ENCODE peak calls at places on chromosomes 1 and 21, in five cellular contexts. One of them, this sample, is unnamed.

GRCh38 chr1:212612251-212612961 is 3.8 kb downstream of the ATF3 start:
- DNase-seq in activated naive CD8-positive, alpha-beta T cell treated with anti-CD3 and anti-CD28 coated beads, Interleukin-2, amount 50 U/mL, for 24 hours: no peak
- DNase-seq in HuH-7.5: no peak
- DNase-seq in stimulated activated CD4-positive, alpha-beta T cell treated with anti-CD3 and anti-CD28 coated beads, Interleukin-2, amount 100 ng/mL, for 24 hours: no peak
- DNase-seq in astrocyte of the hippocampus: peak; percentile 40
- DNase-seq in this sample: no peak

GRCh38 chr1:30320581-30320890 is 402.8 kb downstream of the MATN1 start:
- DNase-seq in activated naive CD8-positive, alpha-beta T cell treated with anti-CD3 and anti-CD28 coated beads, Interleukin-2, amount 50 U/mL, for 24 hours: no peak
- DNase-seq in HuH-7.5: no peak
- DNase-seq in stimulated activated CD4-positive, alpha-beta T cell treated with anti-CD3 and anti-CD28 coated beads, Interleukin-2, amount 100 ng/mL, for 24 hours: no peak
- DNase-seq in astrocyte of the hippocampus: no peak
- DNase-seq in this sample: no peak

GRCh38 chr1:174877208-174877673 is 122.5 kb upstream of the CACYBP start:
- DNase-seq in activated naive CD8-positive, alpha-beta T cell treated with anti-CD3 and anti-CD28 coated beads, Interleukin-2, amount 50 U/mL, for 24 hours: no peak
- DNase-seq in HuH-7.5: no peak
- DNase-seq in stimulated activated CD4-positive, alpha-beta T cell treated with anti-CD3 and anti-CD28 coated beads, Interleukin-2, amount 100 ng/mL, for 24 hours: no peak
- DNase-seq in astrocyte of the hippocampus: no peak
- DNase-seq in this sample: peak; percentile 62

GRCh38 chr1:15420853-15421465 is 11.3 kb downstream of the EFHD2 start:
- DNase-seq in activated naive CD8-positive, alpha-beta T cell treated with anti-CD3 and anti-CD28 coated beads, Interleukin-2, amount 50 U/mL, for 24 hours: no peak
- DNase-seq in HuH-7.5: no peak
- DNase-seq in stimulated activated CD4-positive, alpha-beta T cell treated with anti-CD3 and anti-CD28 coated beads, Interleukin-2, amount 100 ng/mL, for 24 hours: no peak
- DNase-seq in astrocyte of the hippocampus: no peak
- DNase-seq in this sample: no peak

GRCh38 chr1:207318072-207318619 is 3.3 kb upstream of the CD55 start:
- DNase-seq in activated naive CD8-positive, alpha-beta T cell treated with anti-CD3 and anti-CD28 coated beads, Interleukin-2, amount 50 U/mL, for 24 hours: no peak
- DNase-seq in HuH-7.5: no peak
- DNase-seq in stimulated activated CD4-positive, alpha-beta T cell treated with anti-CD3 and anti-CD28 coated beads, Interleukin-2, amount 100 ng/mL, for 24 hours: no peak
- DNase-seq in astrocyte of the hippocampus: no peak
- DNase-seq in this sample: peak; percentile 41

GRCh38 chr1:75731881-75732280 is 7.4 kb downstream of the ACADM start:
- DNase-seq in activated naive CD8-positive, alpha-beta T cell treated with anti-CD3 and anti-CD28 coated beads, Interleukin-2, amount 50 U/mL, for 24 hours: no peak
- DNase-seq in HuH-7.5: no peak
- DNase-seq in stimulated activated CD4-positive, alpha-beta T cell treated with anti-CD3 and anti-CD28 coated beads, Interleukin-2, amount 100 ng/mL, for 24 hours: no peak
- DNase-seq in astrocyte of the hippocampus: no peak
- DNase-seq in this sample: no peak

GRCh38 chr1:83689900-83690868 is 308.7 kb downstream of the TTLL7 start:
- DNase-seq in activated naive CD8-positive, alpha-beta T cell treated with anti-CD3 and anti-CD28 coated beads, Interleukin-2, amount 50 U/mL, for 24 hours: no peak
- DNase-seq in HuH-7.5: no peak
- DNase-seq in stimulated activated CD4-positive, alpha-beta T cell treated with anti-CD3 and anti-CD28 coated beads, Interleukin-2, amount 100 ng/mL, for 24 hours: no peak
- DNase-seq in astrocyte of the hippocampus: peak; percentile 89
- DNase-seq in this sample: no peak

GRCh38 chr1:78716186-78716585 is 66.6 kb downstream of the IFI44 start:
- DNase-seq in activated naive CD8-positive, alpha-beta T cell treated with anti-CD3 and anti-CD28 coated beads, Interleukin-2, amount 50 U/mL, for 24 hours: no peak
- DNase-seq in HuH-7.5: no peak
- DNase-seq in stimulated activated CD4-positive, alpha-beta T cell treated with anti-CD3 and anti-CD28 coated beads, Interleukin-2, amount 100 ng/mL, for 24 hours: no peak
- DNase-seq in astrocyte of the hippocampus: peak; percentile 39
- DNase-seq in this sample: no peak

GRCh38 chr1:220962031-220962751 is 82.9 kb downstream of the HLX start:
- DNase-seq in activated naive CD8-positive, alpha-beta T cell treated with anti-CD3 and anti-CD28 coated beads, Interleukin-2, amount 50 U/mL, for 24 hours: no peak
- DNase-seq in HuH-7.5: no peak
- DNase-seq in stimulated activated CD4-positive, alpha-beta T cell treated with anti-CD3 and anti-CD28 coated beads, Interleukin-2, amount 100 ng/mL, for 24 hours: no peak
- DNase-seq in astrocyte of the hippocampus: peak; percentile 19
- DNase-seq in this sample: no peak

GRCh38 chr1:173479649-173480048 is 2.5 kb downstream of the PRDX6 start:
- DNase-seq in activated naive CD8-positive, alpha-beta T cell treated with anti-CD3 and anti-CD28 coated beads, Interleukin-2, amount 50 U/mL, for 24 hours: no peak
- DNase-seq in HuH-7.5: no peak
- DNase-seq in stimulated activated CD4-positive, alpha-beta T cell treated with anti-CD3 and anti-CD28 coated beads, Interleukin-2, amount 100 ng/mL, for 24 hours: no peak
- DNase-seq in astrocyte of the hippocampus: peak; percentile 26
- DNase-seq in this sample: no peak

GRCh38 chr1:31991202-31991601 is 22.5 kb upstream of the KHDRBS1 start:
- DNase-seq in activated naive CD8-positive, alpha-beta T cell treated with anti-CD3 and anti-CD28 coated beads, Interleukin-2, amount 50 U/mL, for 24 hours: no peak
- DNase-seq in HuH-7.5: no peak
- DNase-seq in stimulated activated CD4-positive, alpha-beta T cell treated with anti-CD3 and anti-CD28 coated beads, Interleukin-2, amount 100 ng/mL, for 24 hours: no peak
- DNase-seq in astrocyte of the hippocampus: no peak
- DNase-seq in this sample: no peak

GRCh38 chr1:164515932-164516331 is 43.1 kb upstream of the PBX1 start:
- DNase-seq in activated naive CD8-positive, alpha-beta T cell treated with anti-CD3 and anti-CD28 coated beads, Interleukin-2, amount 50 U/mL, for 24 hours: no peak
- DNase-seq in HuH-7.5: no peak
- DNase-seq in stimulated activated CD4-positive, alpha-beta T cell treated with anti-CD3 and anti-CD28 coated beads, Interleukin-2, amount 100 ng/mL, for 24 hours: no peak
- DNase-seq in astrocyte of the hippocampus: no peak
- DNase-seq in this sample: no peak

GRCh38 chr1:156704930-156705320 is 458 bp downstream of the CRABP2 start:
- DNase-seq in activated naive CD8-positive, alpha-beta T cell treated with anti-CD3 and anti-CD28 coated beads, Interleukin-2, amount 50 U/mL, for 24 hours: peak; percentile 64
- DNase-seq in HuH-7.5: no peak
- DNase-seq in stimulated activated CD4-positive, alpha-beta T cell treated with anti-CD3 and anti-CD28 coated beads, Interleukin-2, amount 100 ng/mL, for 24 hours: peak; percentile 58
- DNase-seq in astrocyte of the hippocampus: peak; percentile 85
- DNase-seq in this sample: no peak

GRCh38 chr1:244995602-244996400 is 131.5 kb upstream of the HNRNPU start:
- DNase-seq in activated naive CD8-positive, alpha-beta T cell treated with anti-CD3 and anti-CD28 coated beads, Interleukin-2, amount 50 U/mL, for 24 hours: no peak
- DNase-seq in HuH-7.5: no peak
- DNase-seq in stimulated activated CD4-positive, alpha-beta T cell treated with anti-CD3 and anti-CD28 coated beads, Interleukin-2, amount 100 ng/mL, for 24 hours: no peak
- DNase-seq in astrocyte of the hippocampus: no peak
- DNase-seq in this sample: no peak

GRCh38 chr1:64139877-64140276 is 63.5 kb upstream of the UBE2U start:
- DNase-seq in activated naive CD8-positive, alpha-beta T cell treated with anti-CD3 and anti-CD28 coated beads, Interleukin-2, amount 50 U/mL, for 24 hours: no peak
- DNase-seq in HuH-7.5: no peak
- DNase-seq in stimulated activated CD4-positive, alpha-beta T cell treated with anti-CD3 and anti-CD28 coated beads, Interleukin-2, amount 100 ng/mL, for 24 hours: no peak
- DNase-seq in astrocyte of the hippocampus: no peak
- DNase-seq in this sample: no peak

GRCh38 chr1:43552813-43553212 is 22.1 kb downstream of the PTPRF start:
- DNase-seq in activated naive CD8-positive, alpha-beta T cell treated with anti-CD3 and anti-CD28 coated beads, Interleukin-2, amount 50 U/mL, for 24 hours: no peak
- DNase-seq in HuH-7.5: no peak
- DNase-seq in stimulated activated CD4-positive, alpha-beta T cell treated with anti-CD3 and anti-CD28 coated beads, Interleukin-2, amount 100 ng/mL, for 24 hours: no peak
- DNase-seq in astrocyte of the hippocampus: peak; percentile 74
- DNase-seq in this sample: no peak

GRCh38 chr1:5993553-5994510 is 1.6 kb upstream of the NPHP4 start:
- DNase-seq in activated naive CD8-positive, alpha-beta T cell treated with anti-CD3 and anti-CD28 coated beads, Interleukin-2, amount 50 U/mL, for 24 hours: peak; percentile 58
- DNase-seq in HuH-7.5: no peak
- DNase-seq in stimulated activated CD4-positive, alpha-beta T cell treated with anti-CD3 and anti-CD28 coated beads, Interleukin-2, amount 100 ng/mL, for 24 hours: peak; percentile 51
- DNase-seq in astrocyte of the hippocampus: no peak
- DNase-seq in this sample: peak; percentile 90

GRCh38 chr1:35288761-35289160 is 20.3 kb downstream of the ZMYM4 start:
- DNase-seq in activated naive CD8-positive, alpha-beta T cell treated with anti-CD3 and anti-CD28 coated beads, Interleukin-2, amount 50 U/mL, for 24 hours: no peak
- DNase-seq in HuH-7.5: no peak
- DNase-seq in stimulated activated CD4-positive, alpha-beta T cell treated with anti-CD3 and anti-CD28 coated beads, Interleukin-2, amount 100 ng/mL, for 24 hours: no peak
- DNase-seq in astrocyte of the hippocampus: peak; percentile 68
- DNase-seq in this sample: no peak

GRCh38 chr1:248839168-248839555 is 1.1 kb downstream of the ZNF672 start:
- DNase-seq in activated naive CD8-positive, alpha-beta T cell treated with anti-CD3 and anti-CD28 coated beads, Interleukin-2, amount 50 U/mL, for 24 hours: no peak
- DNase-seq in HuH-7.5: no peak
- DNase-seq in stimulated activated CD4-positive, alpha-beta T cell treated with anti-CD3 and anti-CD28 coated beads, Interleukin-2, amount 100 ng/mL, for 24 hours: no peak
- DNase-seq in astrocyte of the hippocampus: no peak
- DNase-seq in this sample: no peak

GRCh38 chr1:98706173-98706848 is 44.8 kb downstream of the SNX7 start:
- DNase-seq in activated naive CD8-positive, alpha-beta T cell treated with anti-CD3 and anti-CD28 coated beads, Interleukin-2, amount 50 U/mL, for 24 hours: no peak
- DNase-seq in HuH-7.5: no peak
- DNase-seq in stimulated activated CD4-positive, alpha-beta T cell treated with anti-CD3 and anti-CD28 coated beads, Interleukin-2, amount 100 ng/mL, for 24 hours: no peak
- DNase-seq in astrocyte of the hippocampus: no peak
- DNase-seq in this sample: no peak

GRCh38 chr1:95578462-95578861 is 344.5 kb downstream of the RWDD3 start:
- DNase-seq in activated naive CD8-positive, alpha-beta T cell treated with anti-CD3 and anti-CD28 coated beads, Interleukin-2, amount 50 U/mL, for 24 hours: no peak
- DNase-seq in HuH-7.5: no peak
- DNase-seq in stimulated activated CD4-positive, alpha-beta T cell treated with anti-CD3 and anti-CD28 coated beads, Interleukin-2, amount 100 ng/mL, for 24 hours: no peak
- DNase-seq in astrocyte of the hippocampus: no peak
- DNase-seq in this sample: no peak

GRCh38 chr1:160708118-160708517 is 3.5 kb downstream of the CD48 start:
- DNase-seq in activated naive CD8-positive, alpha-beta T cell treated with anti-CD3 and anti-CD28 coated beads, Interleukin-2, amount 50 U/mL, for 24 hours: no peak
- DNase-seq in HuH-7.5: no peak
- DNase-seq in stimulated activated CD4-positive, alpha-beta T cell treated with anti-CD3 and anti-CD28 coated beads, Interleukin-2, amount 100 ng/mL, for 24 hours: no peak
- DNase-seq in astrocyte of the hippocampus: no peak
- DNase-seq in this sample: no peak

GRCh38 chr1:183365093-183365492 is 53.1 kb downstream of the NMNAT2 start:
- DNase-seq in activated naive CD8-positive, alpha-beta T cell treated with anti-CD3 and anti-CD28 coated beads, Interleukin-2, amount 50 U/mL, for 24 hours: no peak
- DNase-seq in HuH-7.5: no peak
- DNase-seq in stimulated activated CD4-positive, alpha-beta T cell treated with anti-CD3 and anti-CD28 coated beads, Interleukin-2, amount 100 ng/mL, for 24 hours: no peak
- DNase-seq in astrocyte of the hippocampus: peak; percentile 56
- DNase-seq in this sample: no peak

GRCh38 chr1:195981448-195982139 is 626.6 kb downstream of the KCNT2 start:
- DNase-seq in activated naive CD8-positive, alpha-beta T cell treated with anti-CD3 and anti-CD28 coated beads, Interleukin-2, amount 50 U/mL, for 24 hours: no peak
- DNase-seq in HuH-7.5: no peak
- DNase-seq in stimulated activated CD4-positive, alpha-beta T cell treated with anti-CD3 and anti-CD28 coated beads, Interleukin-2, amount 100 ng/mL, for 24 hours: no peak
- DNase-seq in astrocyte of the hippocampus: peak; percentile 40
- DNase-seq in this sample: no peak

GRCh38 chr1:26959722-26960624 is at the start of gene KDF1:
- DNase-seq in activated naive CD8-positive, alpha-beta T cell treated with anti-CD3 and anti-CD28 coated beads, Interleukin-2, amount 50 U/mL, for 24 hours: peak; percentile 19
- DNase-seq in HuH-7.5: no peak
- DNase-seq in stimulated activated CD4-positive, alpha-beta T cell treated with anti-CD3 and anti-CD28 coated beads, Interleukin-2, amount 100 ng/mL, for 24 hours: peak; percentile 37
- DNase-seq in astrocyte of the hippocampus: no peak
- DNase-seq in this sample: peak; percentile 85

GRCh38 chr1:234985531-234986294 is 142.9 kb downstream of the TOMM20 start:
- DNase-seq in activated naive CD8-positive, alpha-beta T cell treated with anti-CD3 and anti-CD28 coated beads, Interleukin-2, amount 50 U/mL, for 24 hours: no peak
- DNase-seq in HuH-7.5: no peak
- DNase-seq in stimulated activated CD4-positive, alpha-beta T cell treated with anti-CD3 and anti-CD28 coated beads, Interleukin-2, amount 100 ng/mL, for 24 hours: no peak
- DNase-seq in astrocyte of the hippocampus: no peak
- DNase-seq in this sample: no peak

GRCh38 chr1:108955881-108956280 is 7.4 kb downstream of the CLCC1 start:
- DNase-seq in activated naive CD8-positive, alpha-beta T cell treated with anti-CD3 and anti-CD28 coated beads, Interleukin-2, amount 50 U/mL, for 24 hours: no peak
- DNase-seq in HuH-7.5: no peak
- DNase-seq in stimulated activated CD4-positive, alpha-beta T cell treated with anti-CD3 and anti-CD28 coated beads, Interleukin-2, amount 100 ng/mL, for 24 hours: no peak
- DNase-seq in astrocyte of the hippocampus: no peak
- DNase-seq in this sample: no peak

GRCh38 chr1:50980505-50980904 is 10.5 kb downstream of the CDKN2C start:
- DNase-seq in activated naive CD8-positive, alpha-beta T cell treated with anti-CD3 and anti-CD28 coated beads, Interleukin-2, amount 50 U/mL, for 24 hours: no peak
- DNase-seq in HuH-7.5: no peak
- DNase-seq in stimulated activated CD4-positive, alpha-beta T cell treated with anti-CD3 and anti-CD28 coated beads, Interleukin-2, amount 100 ng/mL, for 24 hours: no peak
- DNase-seq in astrocyte of the hippocampus: no peak
- DNase-seq in this sample: no peak

GRCh38 chr1:112429749-112430148 is 33.7 kb downstream of the CTTNBP2NL start:
- DNase-seq in activated naive CD8-positive, alpha-beta T cell treated with anti-CD3 and anti-CD28 coated beads, Interleukin-2, amount 50 U/mL, for 24 hours: no peak
- DNase-seq in HuH-7.5: no peak
- DNase-seq in stimulated activated CD4-positive, alpha-beta T cell treated with anti-CD3 and anti-CD28 coated beads, Interleukin-2, amount 100 ng/mL, for 24 hours: no peak
- DNase-seq in astrocyte of the hippocampus: no peak
- DNase-seq in this sample: no peak

GRCh38 chr21:16086936-16087335 is 357.2 kb downstream of the USP25 start:
- DNase-seq in activated naive CD8-positive, alpha-beta T cell treated with anti-CD3 and anti-CD28 coated beads, Interleukin-2, amount 50 U/mL, for 24 hours: no peak
- DNase-seq in HuH-7.5: no peak
- DNase-seq in stimulated activated CD4-positive, alpha-beta T cell treated with anti-CD3 and anti-CD28 coated beads, Interleukin-2, amount 100 ng/mL, for 24 hours: no peak
- DNase-seq in astrocyte of the hippocampus: no peak
- DNase-seq in this sample: no peak

GRCh38 chr21:29245104-29245643 is 53.5 kb upstream of the BACH1 start:
- DNase-seq in activated naive CD8-positive, alpha-beta T cell treated with anti-CD3 and anti-CD28 coated beads, Interleukin-2, amount 50 U/mL, for 24 hours: peak; percentile 14
- DNase-seq in HuH-7.5: no peak
- DNase-seq in stimulated activated CD4-positive, alpha-beta T cell treated with anti-CD3 and anti-CD28 coated beads, Interleukin-2, amount 100 ng/mL, for 24 hours: no peak
- DNase-seq in astrocyte of the hippocampus: no peak
- DNase-seq in this sample: no peak

GRCh38 chr1:201970334-201971159 is 11.9 kb upstream of the RNPEP start:
- DNase-seq in activated naive CD8-positive, alpha-beta T cell treated with anti-CD3 and anti-CD28 coated beads, Interleukin-2, amount 50 U/mL, for 24 hours: no peak
- DNase-seq in HuH-7.5: no peak
- DNase-seq in stimulated activated CD4-positive, alpha-beta T cell treated with anti-CD3 and anti-CD28 coated beads, Interleukin-2, amount 100 ng/mL, for 24 hours: no peak
- DNase-seq in astrocyte of the hippocampus: peak; percentile 64
- DNase-seq in this sample: no peak

GRCh38 chr1:51518033-51518729 is 885 bp downstream of the EPS15 start:
- DNase-seq in activated naive CD8-positive, alpha-beta T cell treated with anti-CD3 and anti-CD28 coated beads, Interleukin-2, amount 50 U/mL, for 24 hours: peak; percentile 37
- DNase-seq in HuH-7.5: peak; percentile 61
- DNase-seq in stimulated activated CD4-positive, alpha-beta T cell treated with anti-CD3 and anti-CD28 coated beads, Interleukin-2, amount 100 ng/mL, for 24 hours: peak; percentile 32
- DNase-seq in astrocyte of the hippocampus: peak; percentile 47
- DNase-seq in this sample: peak; percentile 91

GRCh38 chr1:12087797-12088314 is 24.8 kb downstream of the TNFRSF8 start:
- DNase-seq in activated naive CD8-positive, alpha-beta T cell treated with anti-CD3 and anti-CD28 coated beads, Interleukin-2, amount 50 U/mL, for 24 hours: peak; percentile 77
- DNase-seq in HuH-7.5: no peak
- DNase-seq in stimulated activated CD4-positive, alpha-beta T cell treated with anti-CD3 and anti-CD28 coated beads, Interleukin-2, amount 100 ng/mL, for 24 hours: peak; percentile 60
- DNase-seq in astrocyte of the hippocampus: no peak
- DNase-seq in this sample: no peak

GRCh38 chr1:223504741-223505140 is 111.5 kb downstream of the CCDC185 start:
- DNase-seq in activated naive CD8-positive, alpha-beta T cell treated with anti-CD3 and anti-CD28 coated beads, Interleukin-2, amount 50 U/mL, for 24 hours: no peak
- DNase-seq in HuH-7.5: no peak
- DNase-seq in stimulated activated CD4-positive, alpha-beta T cell treated with anti-CD3 and anti-CD28 coated beads, Interleukin-2, amount 100 ng/mL, for 24 hours: no peak
- DNase-seq in astrocyte of the hippocampus: peak; percentile 86
- DNase-seq in this sample: no peak

GRCh38 chr1:52976183-52977035 is 49.3 kb downstream of the SCP2 start:
- DNase-seq in activated naive CD8-positive, alpha-beta T cell treated with anti-CD3 and anti-CD28 coated beads, Interleukin-2, amount 50 U/mL, for 24 hours: no peak
- DNase-seq in HuH-7.5: no peak
- DNase-seq in stimulated activated CD4-positive, alpha-beta T cell treated with anti-CD3 and anti-CD28 coated beads, Interleukin-2, amount 100 ng/mL, for 24 hours: no peak
- DNase-seq in astrocyte of the hippocampus: no peak
- DNase-seq in this sample: peak; percentile 35

GRCh38 chr1:14437410-14437913 is 161.0 kb upstream of the KAZN start:
- DNase-seq in activated naive CD8-positive, alpha-beta T cell treated with anti-CD3 and anti-CD28 coated beads, Interleukin-2, amount 50 U/mL, for 24 hours: no peak
- DNase-seq in HuH-7.5: no peak
- DNase-seq in stimulated activated CD4-positive, alpha-beta T cell treated with anti-CD3 and anti-CD28 coated beads, Interleukin-2, amount 100 ng/mL, for 24 hours: no peak
- DNase-seq in astrocyte of the hippocampus: peak; percentile 13
- DNase-seq in this sample: no peak